ENCODE peak calls at places on chromosomes 7 and 10, in eight cellular contexts. I is testis, Z is PC-3, B is brain microvascular endothelial cell, E is GM23248, W is AG04450, G is A673, L is GM23338. O is an unnamed sample.
A peak's percentile ranks its signal among the peaks of the same experiment; 100 is the strongest.

GRCh38 chr10:29630205-29631048 is 4.3 kb downstream of the SVIL start:
- DNase-seq in W (no peak), E (no peak), G (no peak), L (no peak), Z (peak; percentile 76), B (no peak), I (no peak), O (no peak)

GRCh38 chr7:46853451-46853850 is 728.5 kb downstream of the TNS3 start:
- DNase-seq in E (peak; percentile 47), L (no peak), W (no peak), B (no peak), G (no peak), I (no peak), Z (no peak), O (no peak)

GRCh38 chr7:40883826-40884225 is 749.0 kb downstream of the SUGCT start:
- DNase-seq in Z (no peak), G (no peak), L (no peak), B (no peak), E (no peak), I (no peak), W (no peak), O (no peak)

GRCh38 chr10:97332586-97333350 is 1.8 kb downstream of the FRAT2 start:
- DNase-seq in I (peak; percentile 80), B (peak; percentile 61), G (peak; percentile 62), E (peak; percentile 90), W (peak; percentile 47), Z (peak; percentile 75), L (peak; percentile 59), O (peak; percentile 59)

GRCh38 chr7:78260826-78261225 is 462.3 kb downstream of the PHTF2 start:
- DNase-seq in Z (no peak), I (no peak), L (no peak), B (no peak), E (peak; percentile 82), G (no peak), W (no peak), O (no peak)

GRCh38 chr10:60757422-60757895 is 20.8 kb upstream of the CDK1 start:
- DNase-seq in W (no peak), G (no peak), B (peak; percentile 37), Z (peak; percentile 40), E (no peak), L (peak; percentile 54), I (no peak), O (no peak)

GRCh38 chr7:87687653-87688254 is 59.6 kb downstream of the RUNDC3B start:
- DNase-seq in G (no peak), I (no peak), B (no peak), L (no peak), W (no peak), Z (no peak), E (no peak), O (no peak)

GRCh38 chr7:116697761-116698160 is 25.8 kb downstream of the MET start:
- DNase-seq in I (no peak), L (no peak), E (no peak), B (no peak), W (no peak), Z (no peak), G (no peak), O (no peak)

GRCh38 chr7:35831208-35831607 is 30.4 kb downstream of the SEPTIN7 start:
- DNase-seq in G (peak; percentile 18), E (peak; percentile 25), W (peak; percentile 2), Z (no peak), B (no peak), I (no peak), L (no peak), O (no peak)

GRCh38 chr10:14548474-14548873 is 217.8 kb upstream of the FRMD4A start:
- DNase-seq in Z (no peak), W (no peak), G (no peak), I (peak; percentile 68), L (no peak), B (no peak), E (no peak), O (no peak)

GRCh38 chr10:69644658-69645295 is 14.7 kb downstream of the FAM241B start:
- DNase-seq in I (peak; percentile 72), Z (peak; percentile 89), E (peak; percentile 74), G (peak; percentile 77), L (peak; percentile 83), W (peak; percentile 20), B (peak; percentile 48), O (peak; percentile 65)

GRCh38 chr10:69839696-69840345 is 38.1 kb downstream of the COL13A1 start:
- DNase-seq in L (no peak), E (peak; percentile 59), G (no peak), B (peak; percentile 46), W (no peak), Z (peak; percentile 97), I (no peak), O (peak; percentile 23)

GRCh38 chr10:36362257-36362656 is 720.2 kb upstream of the FZD8 start:
- DNase-seq in Z (no peak), E (no peak), W (no peak), B (no peak), G (no peak), I (no peak), L (peak; percentile 8), O (no peak)

GRCh38 chr10:5033061-5033770 is 29.6 kb upstream of the AKR1C2 start:
- DNase-seq in L (no peak), Z (peak; percentile 42), I (no peak), G (no peak), B (peak; percentile 79), E (peak; percentile 90), W (peak; percentile 42), O (no peak)

DNA sequence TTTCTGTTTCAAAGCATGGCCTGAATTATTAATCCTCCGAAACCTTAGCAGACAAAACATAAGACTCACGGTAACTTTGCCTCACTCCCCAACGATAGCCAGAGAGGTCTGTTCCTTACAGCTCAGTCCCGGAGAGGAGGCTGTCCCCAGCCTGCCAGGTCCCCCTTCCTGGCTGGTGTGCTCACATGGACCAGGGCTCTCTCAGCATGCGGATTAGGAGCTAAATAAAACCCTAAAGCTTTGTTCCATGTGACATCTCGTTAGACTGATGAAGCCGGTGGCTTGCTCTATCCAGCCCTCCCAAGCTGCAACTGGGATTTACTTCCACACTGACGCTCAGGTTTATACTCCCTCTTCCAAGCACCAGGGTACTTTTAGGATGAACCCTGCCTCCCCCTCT is 86.0 kb downstream of the ZRANB1 start:
- DNase-seq in I (no peak), G (no peak), B (no peak), L (no peak), Z (no peak), W (no peak), E (no peak), O (no peak)
- H3K27ac ChIP-seq in I (peak overlapping the region; percentile 74), G (peak overlapping the region; percentile 32), B (no peak overlapping the region), L (peak overlapping the region; percentile 83), Z (peak overlapping the region; percentile 67), W (no peak overlapping the region), E (peak overlapping the region; percentile 36), O (no peak overlapping the region)

DNA sequence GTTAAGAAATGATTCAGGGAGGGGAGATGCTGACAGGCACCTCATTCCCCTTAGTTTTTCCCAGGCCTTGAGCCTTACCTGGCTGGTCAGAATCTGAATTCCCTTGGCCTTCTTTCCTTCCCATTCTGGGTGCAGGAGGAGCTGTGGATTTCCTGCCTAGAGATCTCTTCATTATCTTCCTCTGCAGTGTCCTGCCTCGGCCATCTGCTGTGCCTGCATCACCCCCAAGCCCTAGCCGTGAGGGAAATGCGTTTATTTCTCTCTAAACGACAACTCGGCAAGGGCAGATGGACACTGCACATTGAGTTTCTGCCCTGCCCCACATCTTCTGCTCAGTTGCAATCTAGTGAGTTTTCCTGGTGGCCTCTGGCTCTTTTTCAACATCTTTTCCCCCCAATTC is 26.7 kb downstream of the ZCWPW1 start:
- DNase-seq in I (no peak), W (no peak), E (no peak), Z (no peak), L (no peak), G (no peak), B (no peak), O (no peak)
- H3K4me3 ChIP-seq in I (no peak overlapping the region), W (no peak overlapping the region), E (no peak overlapping the region), Z (no peak overlapping the region), L (no peak overlapping the region), G (no peak overlapping the region), B (no peak overlapping the region), O (no peak overlapping the region)

GRCh38 chr7:136600475-136600874 is 268.0 kb upstream of the CHRM2 start:
- DNase-seq in G (no peak), L (no peak), Z (no peak), W (no peak), B (no peak), I (no peak), E (no peak), O (no peak)

GRCh38 chr7:136594739-136595144 is 273.7 kb upstream of the CHRM2 start:
- DNase-seq in Z (no peak), G (no peak), W (no peak), I (no peak), L (no peak), E (no peak), B (no peak), O (no peak)
- H3K27ac ChIP-seq in Z (no peak overlapping the region), G (no peak overlapping the region), W (no peak overlapping the region), I (no peak overlapping the region), L (no peak overlapping the region), E (no peak overlapping the region), B (no peak overlapping the region), O (no peak overlapping the region)

GRCh38 chr10:101053516-101053915 is 8.3 kb upstream of the KAZALD1 start:
- DNase-seq in L (no peak), B (no peak), G (no peak), W (no peak), Z (peak; percentile 19), I (no peak), E (peak; percentile 79), O (no peak)

GRCh38 chr10:101047268-101047667 is 14.5 kb upstream of the KAZALD1 start:
- DNase-seq in W (no peak), E (no peak), L (no peak), Z (no peak), B (no peak), G (no peak), I (no peak), O (no peak)

GRCh38 chr10:101052285-101052684 is 9.5 kb upstream of the KAZALD1 start:
- DNase-seq in L (no peak), I (no peak), E (peak; percentile 90), W (no peak), Z (peak; percentile 78), G (no peak), B (peak; percentile 68), O (no peak)

GRCh38 chr10:101047961-101048892 is 13.6 kb upstream of the KAZALD1 start:
- DNase-seq in L (peak; percentile 86), E (no peak), B (no peak), Z (no peak), W (no peak), G (no peak), I (no peak), O (no peak)

DNA sequence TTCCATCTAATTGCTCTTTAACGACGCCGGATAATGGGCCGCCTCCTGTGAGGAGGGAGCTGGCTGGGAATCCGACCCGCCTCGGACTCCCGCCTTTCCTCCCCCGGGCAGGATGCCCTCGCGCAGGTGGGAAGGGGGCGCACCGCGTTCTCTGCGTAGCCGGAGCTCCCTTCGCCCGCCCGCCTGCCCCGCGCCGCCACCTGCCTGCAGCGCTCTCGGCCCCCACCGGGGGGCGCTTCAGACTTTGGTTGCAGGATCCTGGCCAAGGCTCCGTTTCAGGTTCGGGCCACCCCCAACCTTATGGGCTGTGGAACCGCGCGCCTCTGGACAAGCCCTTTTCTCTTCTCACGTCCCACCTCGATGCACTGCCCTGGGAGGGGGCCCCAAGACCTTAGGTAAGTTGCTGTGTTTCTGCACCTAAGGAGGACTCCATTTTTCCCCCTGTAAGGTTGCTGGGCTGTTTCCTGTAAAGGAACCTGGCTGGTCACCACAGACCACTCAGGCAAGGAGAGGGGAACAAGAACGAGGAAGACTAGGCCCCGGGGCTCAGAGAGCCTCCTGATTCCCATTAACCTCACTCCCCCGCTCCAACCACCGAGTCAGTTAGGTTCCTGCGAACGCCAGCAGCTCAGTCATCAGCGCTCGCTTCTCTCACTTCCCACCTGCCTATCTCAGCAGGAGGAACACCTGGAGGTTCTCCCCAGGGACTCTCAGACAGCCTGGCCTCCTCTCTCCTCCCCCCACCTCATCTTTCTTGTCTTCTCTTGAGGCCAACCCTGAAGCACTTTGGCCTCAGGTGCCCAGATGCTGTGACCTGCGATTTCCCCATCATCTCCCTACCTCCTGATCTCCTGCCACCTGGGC is 11.4 kb upstream of the KAZALD1 start:
- DNase-seq in Z (peak; percentile 66), W (no peak), B (peak; percentile 33), G (peak; percentile 75), E (peak; percentile 65), L (peak; percentile 89), I (peak; percentile 80), O (peak; percentile 49)
- H3K4me3 ChIP-seq in Z (peak overlapping the region; percentile 49), W (peak overlapping the region; percentile 39), B (no peak overlapping the region), G (peak overlapping the region; percentile 29), E (peak overlapping the region; percentile 49), L (peak overlapping the region; percentile 51), I (no peak overlapping the region), O (no peak overlapping the region)